ENCODE peak calls at places on chromosomes 7 and 10, in five cellular contexts. M is H9, A is IMR-90, F is mesendoderm, O is neuronal stem cell. V is an unnamed sample.

GRCh38 chr10:123974406-123974805 is 82.8 kb upstream of the CPXM2 start:
- DNase-seq in F (peak), A (peak), O (no peak), M (no peak), V (no peak)

GRCh38 chr7:138125598-138126111 is 49.4 kb downstream of the AKR1D1 start:
- DNase-seq in O (no peak), M (no peak), F (no peak), A (peak), V (no peak)

GRCh38 chr10:103990170-103990930 is 23.4 kb downstream of the SLK start:
- DNase-seq in O (no peak), M (no peak), F (no peak), A (no peak), V (no peak)

GRCh38 chr7:3157541-3158287 is 114.0 kb upstream of the CARD11 start:
- DNase-seq in O (no peak), M (no peak), F (no peak), A (peak), V (no peak)

GRCh38 chr10:93745411-93746065 is 12.2 kb upstream of the LGI1 start:
- DNase-seq in A (no peak), O (peak), F (peak), M (peak), V (peak)

GRCh38 chr10:48608926-48609325 is 4.1 kb upstream of the ARHGAP22 start:
- DNase-seq in A (peak), M (no peak), O (no peak), F (no peak), V (no peak)

GRCh38 chr10:31320598-31321211 is 1.7 kb downstream of the ZEB1 start:
- DNase-seq in M (peak), A (peak), F (peak), O (peak), V (no peak)

GRCh38 chr10:118808601-118809371 is 54.0 kb upstream of the CACUL1 start:
- DNase-seq in M (no peak), F (no peak), A (no peak), O (no peak), V (no peak)

GRCh38 chr10:42981358-42982236 is 95.3 kb upstream of the RET start:
- DNase-seq in O (no peak), M (peak), A (no peak), F (no peak), V (no peak)

GRCh38 chr10:79021331-79021907 is 47.3 kb upstream of the ZMIZ1 start:
- DNase-seq in A (no peak), O (no peak), F (no peak), M (no peak), V (no peak)

GRCh38 chr7:127658979-127659378 is 7.0 kb downstream of the SND1 start:
- DNase-seq in A (no peak), M (no peak), O (no peak), F (no peak), V (no peak)
- H3K18ac ChIP-seq in A (no peak), M (no peak), O (no peak), F (no peak), V (no peak)

GRCh38 chr10:71952745-71953144 is 11.4 kb upstream of the CHST3 start:
- DNase-seq in A (no peak), M (no peak), O (no peak), F (no peak), V (no peak)
- H3K18ac ChIP-seq in A (no peak), M (no peak), O (no peak), F (no peak), V (no peak)

GRCh38 chr10:88879754-88880286 is at the start of gene STAMBPL1:
- DNase-seq in M (no peak), A (no peak), F (no peak), O (no peak), V (no peak)
- H3K18ac ChIP-seq in M (peak), A (peak), F (no peak), O (peak), V (peak)

DNA sequence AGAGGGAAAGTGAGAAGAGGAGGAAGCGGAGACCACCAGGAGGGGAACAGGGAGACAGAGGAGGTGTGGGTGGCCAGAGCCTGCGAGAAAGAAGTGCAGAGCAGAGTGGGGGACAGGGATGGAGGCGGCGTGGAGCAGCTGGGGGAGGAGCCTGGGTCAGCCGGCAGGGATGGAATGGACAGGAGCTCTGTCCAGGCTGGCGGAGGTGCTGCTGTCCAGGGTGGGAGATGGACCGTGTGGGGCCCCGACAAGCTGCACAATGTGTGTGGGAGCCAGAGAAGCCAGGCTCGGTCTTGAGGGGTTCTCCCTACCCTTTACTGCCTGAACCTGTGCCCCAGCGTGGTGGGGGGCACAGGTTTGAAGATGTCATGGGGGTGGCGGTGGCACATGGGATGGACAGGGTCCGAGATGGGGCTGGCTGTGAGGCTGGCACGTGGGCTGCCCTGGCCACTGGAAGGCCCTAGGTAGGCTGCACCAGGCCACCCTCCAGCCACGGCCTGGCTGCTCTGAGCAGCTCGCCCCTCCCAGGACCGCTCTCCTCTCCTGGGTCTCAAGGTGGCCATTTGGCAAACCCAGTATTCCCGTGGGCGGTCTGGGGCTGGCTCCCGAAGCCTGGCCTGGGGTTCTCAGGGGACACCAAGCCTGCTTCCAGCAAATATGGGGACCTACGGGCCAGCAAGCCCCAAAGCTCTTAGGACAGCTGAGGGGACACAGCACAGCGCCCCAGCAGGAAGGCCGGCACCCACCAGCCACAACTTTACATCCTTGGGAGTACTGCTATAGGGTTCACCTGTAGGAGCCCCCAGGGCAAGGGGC is 32.3 kb downstream of the YKT6 start:
- DNase-seq in A (no peak), M (no peak), F (no peak), O (no peak), V (no peak)
- H3K18ac ChIP-seq in A (no peak), M (no peak), F (no peak), O (no peak), V (no peak)

GRCh38 chr7:17367502-17367901 is 69.0 kb downstream of the AHR start:
- DNase-seq in M (no peak), A (peak), O (no peak), F (no peak), V (no peak)
- H3K18ac ChIP-seq in M (no peak), A (peak), O (no peak), F (no peak), V (no peak)

GRCh38 chr7:29139796-29140195 is 6.5 kb downstream of the CPVL start:
- DNase-seq in A (no peak), O (no peak), F (no peak), M (no peak), V (no peak)
- H3K18ac ChIP-seq in A (no peak), O (no peak), F (no peak), M (no peak), V (no peak)

DNA sequence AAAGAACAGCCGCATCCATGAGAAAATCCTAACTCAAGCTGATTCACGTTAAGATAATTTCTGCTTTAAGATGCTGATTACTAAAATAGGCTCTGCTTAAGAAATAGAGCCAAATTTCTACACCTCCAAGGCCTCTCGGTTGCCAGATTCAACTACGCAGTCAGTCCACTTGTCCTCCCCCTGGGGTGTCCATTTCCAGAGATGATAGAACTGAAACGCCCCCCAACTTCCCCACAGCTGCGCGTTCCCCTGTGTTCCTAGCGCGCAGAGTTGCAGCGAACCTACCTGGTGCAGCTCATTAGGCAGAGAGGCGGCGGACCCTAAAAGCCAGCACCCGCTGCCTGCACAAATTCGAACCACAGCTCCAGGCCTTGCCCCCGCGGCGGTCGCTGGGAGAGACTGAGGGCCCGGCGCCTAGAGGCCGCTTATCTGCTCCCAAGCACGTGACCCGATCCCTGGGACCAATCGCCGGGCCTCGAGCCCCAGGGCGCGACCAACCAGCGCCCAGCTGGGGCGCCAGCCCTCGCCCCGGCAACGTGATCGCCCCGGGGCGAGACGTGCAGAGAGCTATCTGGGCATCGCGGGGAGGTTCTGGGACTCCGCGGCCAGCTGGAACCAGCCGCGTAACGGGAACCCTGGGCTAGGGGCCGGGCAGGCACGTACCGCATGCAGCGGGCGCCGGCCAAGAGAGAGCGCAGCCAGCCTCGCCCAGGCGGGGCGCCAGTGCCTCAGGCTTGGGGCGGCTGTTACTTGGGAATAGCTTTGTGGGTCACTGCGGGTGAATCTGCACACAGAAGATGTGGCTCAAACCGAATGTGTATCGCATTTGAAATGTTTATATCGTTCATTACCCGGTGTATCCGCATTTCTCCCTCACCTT is at the start of gene PPP1R3C:
- DNase-seq in F (peak), M (peak), O (peak), A (peak), V (peak)
- H3K18ac ChIP-seq in F (no peak), M (no peak), O (peak), A (peak), V (no peak)

DNA sequence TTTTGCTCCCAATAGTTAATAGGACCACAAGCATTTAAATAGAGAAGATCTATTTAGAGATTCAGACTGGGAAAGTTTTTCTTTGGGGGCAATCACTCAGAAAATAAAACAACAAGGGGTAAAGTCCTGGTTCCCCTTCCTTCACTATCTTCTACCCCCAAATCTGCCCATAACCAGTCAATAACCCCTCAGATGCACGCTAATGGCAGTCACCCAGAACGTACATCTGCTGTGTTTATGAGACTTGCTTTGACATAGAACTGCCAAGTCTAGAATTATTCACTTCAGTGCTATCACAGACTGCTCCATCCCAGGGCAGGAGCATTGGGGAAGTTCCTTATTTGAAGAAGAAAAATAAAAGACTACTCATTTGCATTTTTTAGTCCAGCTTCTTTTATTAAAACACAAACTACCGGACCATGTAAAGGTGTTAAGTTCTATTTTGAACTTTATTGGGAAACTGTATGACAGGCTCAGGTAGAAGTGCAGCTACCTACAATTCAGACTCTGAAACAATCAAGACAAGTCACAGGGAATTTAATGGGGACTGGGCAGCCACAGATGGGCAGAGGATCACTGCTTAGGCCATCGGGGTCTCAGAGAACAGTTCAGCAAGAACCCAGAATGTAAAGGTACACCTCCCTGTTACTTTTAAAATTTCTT is 38.4 kb downstream of the ANK3 start:
- DNase-seq in M (no peak), A (no peak), O (no peak), F (no peak), V (no peak)
- H3K18ac ChIP-seq in M (no peak), A (peak), O (no peak), F (no peak), V (no peak)

GRCh38 chr10:22714524-22715289 is at the start of gene PIP4K2A:
- DNase-seq in M (peak), O (peak), F (peak), A (peak), V (peak)
- H3K18ac ChIP-seq in M (peak), O (peak), F (peak), A (peak), V (peak)

V was measured in H1.